ENCODE peak calls at places on chromosomes 6 and 20, in four cellular contexts. T is CD8-positive, alpha-beta T cell; R is nephron progenitor cell; U is epithelial cell of esophagus. D is an unnamed sample.

GRCh38 chr6:161273356-161273751 is 507 bp downstream of the AGPAT4 start:
- DNase-seq in R (no peak), U (peak; percentile 13), T (peak; percentile 55), D (no peak)

GRCh38 chr6:37524025-37524647 is 24.4 kb upstream of the CCDC167 start:
- DNase-seq in R (no peak), T (no peak), U (peak; percentile 35), D (no peak)

GRCh38 chr6:26295691-26296555 is 69.1 kb upstream of the BTN3A2 start:
- DNase-seq in R (no peak), T (no peak), U (peak; percentile 91), D (no peak)

GRCh38 chr20:25238319-25239037 is 9.4 kb upstream of the PYGB start:
- DNase-seq in R (no peak), U (peak; percentile 76), T (no peak), D (no peak)

GRCh38 chr6:3230275-3231212 is 3.1 kb upstream of the TUBB2B start:
- DNase-seq in R (peak; percentile 59), U (no peak), T (no peak), D (peak; percentile 68)

GRCh38 chr6:108766886-108767285 is 81.3 kb upstream of the ARMC2 start:
- DNase-seq in T (no peak), R (no peak), U (no peak), D (no peak)

GRCh38 chr20:56430957-56431356 is 18.9 kb downstream of the CASS4 start:
- DNase-seq in T (no peak), U (no peak), R (no peak), D (no peak)

GRCh38 chr20:5862703-5863039 is 87.7 kb downstream of the TRMT6 start:
- DNase-seq in T (no peak), R (no peak), U (no peak), D (no peak)

GRCh38 chr6:121187200-121187832 is 147.0 kb downstream of the TBC1D32 start:
- DNase-seq in R (no peak), T (no peak), U (peak; percentile 15), D (no peak)

DNA sequence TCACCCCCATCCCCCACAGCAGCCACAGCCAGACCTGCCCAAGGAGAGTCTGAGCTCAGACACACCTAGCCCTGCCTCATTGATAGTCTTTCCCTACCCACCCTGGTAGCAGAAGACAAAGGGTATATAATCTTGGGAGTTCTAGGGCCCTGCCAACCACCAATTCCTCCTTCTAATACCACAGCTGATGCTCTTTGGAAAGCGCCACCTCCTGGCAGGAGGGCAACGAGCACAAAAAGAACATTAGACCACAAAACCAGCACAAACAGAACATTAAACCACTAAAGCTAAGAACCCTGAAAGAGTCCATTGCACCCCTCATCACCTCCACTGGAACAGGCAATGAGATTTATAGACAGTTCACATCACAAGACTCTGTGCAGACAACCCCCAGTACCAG is 195.8 kb upstream of the FUT9 start:
- DNase-seq in U (no peak), R (no peak), T (no peak), D (no peak)
- TF ChIP-seq CTCF in U (peak; percentile 20), R (no peak), T (no peak), D (no peak)

GRCh38 chr6:10621227-10621626 is 73.2 kb downstream of the C6orf52 start:
- DNase-seq in U (no peak), R (no peak), T (no peak), D (no peak)

GRCh38 chr6:10617008-10617696 is 77.3 kb downstream of the C6orf52 start:
- DNase-seq in U (no peak), R (no peak), T (no peak), D (no peak)

GRCh38 chr6:10626154-10626741 is 68.2 kb downstream of the C6orf52 start:
- DNase-seq in R (no peak), U (no peak), T (no peak), D (no peak)

GRCh38 chr6:10618409-10618808 is 76.0 kb downstream of the C6orf52 start:
- DNase-seq in T (no peak), R (no peak), U (no peak), D (no peak)

DNA sequence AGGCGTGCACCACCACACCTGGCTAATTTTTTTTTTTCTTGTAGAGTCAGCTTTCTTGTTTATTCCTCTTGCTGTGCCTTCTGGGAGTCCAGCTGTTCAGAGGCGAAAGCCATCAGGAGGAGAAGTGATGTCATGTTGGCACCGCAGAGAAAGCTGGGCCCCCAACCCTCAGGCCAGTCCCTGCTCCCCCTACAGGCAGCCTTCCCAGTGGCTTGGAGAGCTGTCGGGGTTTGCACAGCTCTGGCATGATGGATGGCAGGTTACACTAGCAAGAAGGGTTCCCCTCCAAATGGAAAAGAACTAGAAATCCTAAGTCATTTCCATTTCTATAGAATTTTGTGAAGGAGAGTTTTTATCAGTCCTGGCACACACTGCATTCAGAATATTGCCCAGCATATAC is 72.6 kb downstream of the C6orf52 start:
- DNase-seq in T (no peak), R (no peak), U (no peak), D (no peak)
- TF ChIP-seq CTCF in T (no peak), R (no peak), U (no peak), D (no peak)

GRCh38 chr20:20407891-20408805 is 40.2 kb downstream of the INSM1 start:
- DNase-seq in U (no peak), T (no peak), R (no peak), D (no peak)
- TF ChIP-seq CTCF in U (peak; percentile 37), T (no peak), R (no peak), D (peak; percentile 35)

DNA sequence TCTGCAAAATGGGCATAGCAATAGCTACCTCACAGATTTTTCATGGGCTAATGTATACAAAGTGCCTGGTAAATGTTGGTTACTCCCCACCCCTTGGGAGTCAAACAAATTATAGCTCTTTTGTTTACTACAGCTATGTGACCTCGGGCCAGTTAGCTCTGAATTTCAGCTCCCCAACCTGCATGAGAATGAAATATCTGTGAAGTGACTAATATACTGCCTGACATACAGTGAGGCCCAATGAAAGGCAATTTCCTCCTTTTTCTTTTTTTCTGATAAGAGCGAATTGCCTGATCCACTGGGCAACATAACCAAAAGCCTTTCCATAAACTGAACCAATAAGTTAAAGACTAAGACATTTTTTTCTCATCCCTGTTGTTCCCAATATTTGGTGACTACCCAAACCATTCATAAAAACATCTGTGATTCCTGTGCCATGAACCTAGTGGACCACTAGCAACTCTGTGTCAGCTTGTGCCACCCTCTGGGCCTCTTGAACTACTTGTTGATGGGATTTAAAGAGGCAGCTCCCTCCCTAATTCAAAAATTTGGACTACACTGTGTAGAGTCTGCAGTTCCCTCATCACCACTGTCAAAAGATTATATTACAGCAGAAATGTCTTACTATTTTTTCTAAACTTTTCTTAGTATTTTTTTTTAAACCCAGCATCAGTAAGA is 91.9 kb upstream of the TMEM30A start:
- DNase-seq in T (no peak), R (no peak), U (peak; percentile 47), D (no peak)
- TF ChIP-seq CTCF in T (no peak), R (no peak), U (no peak), D (no peak)

DNA sequence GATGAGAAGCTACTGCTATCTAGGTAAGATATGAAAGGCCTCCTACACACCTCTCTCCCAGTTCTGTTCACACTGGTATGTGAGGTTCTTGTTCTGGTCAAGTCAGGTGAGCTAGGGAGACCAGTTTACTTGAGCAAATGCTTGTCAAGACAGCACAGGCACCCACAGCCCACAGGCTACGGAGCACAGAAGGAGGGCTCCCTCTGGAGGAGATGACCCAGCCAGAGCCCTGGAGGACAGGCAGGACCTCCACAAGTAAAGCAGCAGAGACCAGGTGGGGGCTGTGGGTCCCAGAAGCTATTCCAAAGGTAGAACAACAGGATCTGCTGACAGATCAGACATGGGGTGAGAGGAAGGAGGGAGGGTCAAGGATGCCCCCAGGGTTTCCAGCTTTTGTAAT is 13.2 kb downstream of the MMP24OS start:
- DNase-seq in R (no peak), U (peak; percentile 55), T (no peak), D (no peak)
- TF ChIP-seq CTCF in R (no peak), U (no peak), T (no peak), D (no peak)

GRCh38 chr6:50093116-50093937 is 43.6 kb upstream of the DEFB112 start:
- DNase-seq in R (no peak), U (no peak), T (no peak), D (no peak)

GRCh38 chr6:50091641-50092040 is 41.9 kb upstream of the DEFB112 start:
- DNase-seq in T (no peak), R (no peak), U (peak; percentile 66), D (no peak)

GRCh38 chr6:50087231-50087954 is 37.7 kb upstream of the DEFB112 start:
- DNase-seq in T (no peak), U (peak; percentile 24), R (no peak), D (no peak)
- TF ChIP-seq CTCF in T (no peak), U (no peak), R (no peak), D (no peak)

GRCh38 chr6:35391240-35391968 is 49.0 kb downstream of the PPARD start:
- DNase-seq in T (peak; percentile 17), R (no peak), U (peak; percentile 98), D (no peak)
- TF ChIP-seq CTCF in T (no peak), R (no peak), U (peak; percentile 43), D (no peak)

GRCh38 chr6:87705070-87705691 is 3.1 kb upstream of the AKIRIN2 start:
- DNase-seq in T (no peak), R (no peak), U (peak; percentile 56), D (no peak)
- TF ChIP-seq CTCF in T (no peak), R (no peak), U (no peak), D (no peak)

DNA sequence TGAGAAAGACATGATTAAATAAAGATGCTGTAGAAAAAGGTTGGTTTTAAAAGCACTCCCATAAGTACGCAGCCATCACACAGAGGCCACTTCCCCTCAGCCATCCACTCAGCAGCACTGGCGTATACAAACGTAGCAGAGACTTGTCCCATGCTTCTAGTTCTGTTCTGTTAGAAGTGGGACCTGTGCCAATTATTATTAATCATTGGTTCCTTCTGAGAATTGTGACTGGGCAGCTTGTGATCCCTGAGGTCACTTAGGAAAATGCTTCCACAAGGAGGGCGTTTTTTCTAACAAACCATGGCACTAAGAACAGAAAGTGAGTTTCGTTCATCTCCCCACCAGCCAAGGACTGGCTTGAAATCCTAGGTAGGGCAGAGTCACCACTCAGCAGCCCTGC is 53.9 kb downstream of the FAM120B start:
- DNase-seq in T (no peak), R (no peak), U (peak; percentile 33), D (no peak)
- TF ChIP-seq CTCF in T (no peak), R (no peak), U (no peak), D (no peak)

GRCh38 chr20:61773926-61774587 is 291.6 kb downstream of the TAF4 start:
- DNase-seq in R (no peak), T (no peak), U (no peak), D (peak; percentile 13)
- TF ChIP-seq CTCF in R (no peak), T (no peak), U (no peak), D (no peak)